ENCODE peak calls at places on chromosomes 13 and 19, in six cellular contexts. Z is cardiac muscle cell; H is non-pigmented ciliary epithelial cell; J is bronchial epithelial cell; B is stimulated activated CD4-positive, alpha-beta T cell treated with anti-CD3 and anti-CD28 coated beads, Interleukin-2, amount 100 ng/mL, for 48 hours; U is HS-27A. S is an unnamed sample.

GRCh38 chr19:15589760-15590451 is 25.1 kb upstream of the CYP4F8 start:
- DNase-seq in Z (no peak), B (no peak), J (no peak), H (no peak), U (no peak), S (no peak)

GRCh38 chr13:97310809-97311436 is 88.8 kb downstream of the MBNL2 start:
- DNase-seq in H (no peak), U (no peak), Z (no peak), J (no peak), B (no peak), S (no peak)

GRCh38 chr19:16031872-16032200 is 44.5 kb upstream of the TPM4 start:
- DNase-seq in J (no peak), H (no peak), U (no peak), Z (no peak), B (no peak), S (no peak)

GRCh38 chr13:32731576-32731975 is 145.3 kb downstream of the PDS5B start:
- DNase-seq in B (no peak), J (peak), Z (peak), U (no peak), H (no peak), S (no peak)

GRCh38 chr19:43439183-43440063 is 24.7 kb downstream of the TEX101 start:
- DNase-seq in Z (peak), H (no peak), U (no peak), J (peak), B (no peak), S (peak)

GRCh38 chr13:99380921-99381645 is 73.9 kb upstream of the GPR183 start:
- DNase-seq in Z (no peak), U (no peak), J (no peak), B (peak), H (no peak), S (no peak)

GRCh38 chr19:6890938-6891337 is 3.6 kb downstream of the ADGRE1 start:
- DNase-seq in B (peak), U (no peak), Z (no peak), J (no peak), H (no peak), S (no peak)

GRCh38 chr13:113187263-113187669 is 21.2 kb downstream of the PCID2 start:
- DNase-seq in H (peak), Z (peak), J (peak), B (peak), U (peak), S (no peak)

GRCh38 chr13:94228781-94229180 is 250.7 kb downstream of the DCT start:
- DNase-seq in H (no peak), U (no peak), B (no peak), J (no peak), Z (peak), S (no peak)

GRCh38 chr19:41324921-41325639 is 15.1 kb downstream of the CCDC97 start:
- DNase-seq in H (peak), J (peak), B (no peak), Z (peak), U (no peak), S (no peak)

GRCh38 chr13:81487151-81487550 is 1146.2 kb upstream of the SPRY2 start:
- DNase-seq in U (no peak), B (no peak), H (no peak), Z (peak), J (peak), S (no peak)

GRCh38 chr13:22082030-22082429 is 411.2 kb downstream of the FGF9 start:
- DNase-seq in U (no peak), Z (no peak), H (no peak), J (no peak), B (no peak), S (no peak)

GRCh38 chr19:4098493-4098892 is 25.4 kb downstream of the MAP2K2 start:
- DNase-seq in B (no peak), H (no peak), U (no peak), J (no peak), Z (no peak), S (no peak)

GRCh38 chr19:28961772-28962500 is 251.0 kb downstream of the UQCRFS1 start:
- DNase-seq in J (no peak), U (peak), Z (peak), H (peak), B (no peak), S (no peak)

GRCh38 chr19:50381881-50382729 is 2.0 kb upstream of the POLD1 start:
- DNase-seq in U (no peak), B (no peak), J (no peak), H (no peak), Z (no peak), S (no peak)

GRCh38 chr13:48009298-48009697 is 8.2 kb upstream of the SUCLA2 start:
- DNase-seq in Z (peak), J (peak), H (peak), B (no peak), U (no peak), S (no peak)

GRCh38 chr19:14107581-14108461 is 9.7 kb downstream of the PRKACA start:
- DNase-seq in H (no peak), B (no peak), Z (peak), U (no peak), J (peak), S (no peak)